ENCODE peak calls at places on chromosome 3, in six cellular contexts. S is A549, P is K562, X is upper lobe of left lung, B is GM12878, Q is HepG2. Z is an unnamed sample. For H3K4me1, the result is how much of the 10 kb centered on the place peaks cover.

GRCh38 chr3:138401834-138402233 is 32.6 kb upstream of the ESYT3 start:
- ATAC-seq in B (no peak), Q (no peak), S (no peak), P (no peak), X (no peak), Z (no peak)

GRCh38 chr3:152405915-152406802 is 137.4 kb downstream of the MBNL1 start:
- ATAC-seq in X (peak), S (peak), P (no peak), Q (no peak), B (peak), Z (peak)

GRCh38 chr3:66322436-66322835 is 101.6 kb downstream of the SLC25A26 start:
- ATAC-seq in Q (no peak), X (no peak), B (no peak), S (no peak), P (no peak), Z (no peak)

GRCh38 chr3:186012137-186012536 is 74.3 kb upstream of the TRA2B start:
- ATAC-seq in Q (peak), X (no peak), B (no peak), P (peak), S (no peak), Z (no peak)

GRCh38 chr3:46565113-46565490 is 1.0 kb downstream of the LRRC2 start:
- ATAC-seq in S (no peak), P (no peak), Q (no peak), X (no peak), B (no peak), Z (no peak)

GRCh38 chr3:179430277-179430870 is 20.9 kb downstream of the GNB4 start:
- ATAC-seq in Q (no peak), X (no peak), S (no peak), B (no peak), P (no peak), Z (no peak)

GRCh38 chr3:143343944-143344343 is 224.4 kb downstream of the CHST2 start:
- ATAC-seq in S (no peak), B (no peak), P (no peak), X (no peak), Q (no peak), Z (no peak)

GRCh38 chr3:184796551-184796950 is 15.4 kb upstream of the VPS8 start:
- ATAC-seq in B (no peak), S (no peak), X (no peak), Q (no peak), P (no peak), Z (no peak)

GRCh38 chr3:18351823-18352744 is 73.1 kb downstream of the SATB1 start:
- ATAC-seq in Q (no peak), X (no peak), P (no peak), S (no peak), B (no peak), Z (no peak)

GRCh38 chr3:42652611-42653302 is 740 bp upstream of the ZBTB47 start:
- ATAC-seq in Q (peak), S (peak), B (peak), P (peak), X (peak), Z (peak)

GRCh38 chr3:39220551-39221530 is 28.4 kb upstream of the XIRP1 start:
- ATAC-seq in S (no peak), B (peak), Q (no peak), X (no peak), P (peak), Z (no peak)

GRCh38 chr3:104685492-104685891 is 681.2 kb upstream of the ALCAM start:
- ATAC-seq in X (no peak), Q (no peak), S (no peak), P (no peak), B (no peak), Z (no peak)

GRCh38 chr3:181362378-181362777 is 349.3 kb upstream of the SOX2 start:
- ATAC-seq in B (no peak), Q (no peak), S (no peak), X (no peak), P (no peak), Z (no peak)

GRCh38 chr3:41653575-41654239 is 308.2 kb downstream of the ULK4 start:
- ATAC-seq in X (no peak), Q (no peak), S (no peak), P (no peak), B (no peak), Z (no peak)

GRCh38 chr3:165640031-165640430 is 197.2 kb downstream of the BCHE start:
- ATAC-seq in B (no peak), P (no peak), S (no peak), Q (no peak), X (no peak), Z (no peak)

GRCh38 chr3:139317660-139318430 is 26.0 kb upstream of the MRPS22 start:
- ATAC-seq in X (no peak), Q (no peak), P (peak), S (peak), B (no peak), Z (no peak)

GRCh38 chr3:82145742-82146141 is 384.3 kb upstream of the GBE1 start:
- ATAC-seq in S (no peak), P (no peak), X (no peak), B (no peak), Q (no peak), Z (no peak)

GRCh38 chr3:106208979-106209378 is 340.2 kb upstream of the CBLB start:
- ATAC-seq in P (no peak), Q (no peak), B (no peak), X (no peak), S (peak), Z (no peak)

GRCh38 chr3:193744822-193745684 is 152.0 kb downstream of the OPA1 start:
- ATAC-seq in Q (peak), S (no peak), X (no peak), P (peak), B (no peak), Z (no peak)

GRCh38 chr3:41131224-41131623 is 68.1 kb upstream of the CTNNB1 start:
- ATAC-seq in Q (no peak), S (no peak), X (no peak), P (no peak), B (no peak), Z (no peak)

GRCh38 chr3:52023860-52024764 is 28.4 kb upstream of the RPL29 start:
- ATAC-seq in B (peak), P (no peak), S (no peak), X (no peak), Q (peak), Z (no peak)

GRCh38 chr3:71066849-71067261 is 516.7 kb downstream of the FOXP1 start:
- ATAC-seq in B (no peak), P (peak), X (no peak), Q (no peak), S (no peak), Z (peak)

GRCh38 chr3:9064853-9065252 is 101.6 kb upstream of the RAD18 start:
- ATAC-seq in S (no peak), Q (no peak), B (no peak), X (no peak), P (no peak), Z (no peak)

GRCh38 chr3:64687781-64688515 is at the start of gene ADAMTS9:
- ATAC-seq in B (no peak), X (peak), Q (peak), P (no peak), S (peak), Z (peak)

GRCh38 chr3:189981668-189982067 is 139.0 kb downstream of the P3H2 start:
- ATAC-seq in S (peak), B (no peak), Q (no peak), P (no peak), X (no peak), Z (peak)

GRCh38 chr3:149449799-149450198 is 24.7 kb upstream of the TM4SF4 start:
- ATAC-seq in B (no peak), Q (peak), P (no peak), S (no peak), X (no peak), Z (no peak)

GRCh38 chr3:64238971-64239667 is 13.9 kb upstream of the PRICKLE2 start:
- ATAC-seq in B (no peak), S (peak), P (no peak), X (peak), Q (peak), Z (peak)

GRCh38 chr3:143081844-143082778 is 37.5 kb upstream of the CHST2 start:
- ATAC-seq in P (no peak), B (peak), S (no peak), X (no peak), Q (no peak), Z (no peak)

GRCh38 chr3:32872487-32873382 is 54.9 kb downstream of the TRIM71 start:
- ATAC-seq in S (no peak), X (peak), P (no peak), B (peak), Q (peak), Z (peak)

GRCh38 chr3:174957581-174958001 is 98.5 kb downstream of the NAALADL2 start:
- ATAC-seq in P (no peak), S (no peak), B (no peak), Q (no peak), X (no peak), Z (no peak)

GRCh38 chr3:81823086-81823485 is 61.6 kb upstream of the GBE1 start:
- ATAC-seq in P (no peak), X (no peak), B (no peak), Q (no peak), S (no peak), Z (no peak)

GRCh38 chr3:158906749-158907148 is 104.9 kb downstream of the MFSD1 start:
- ATAC-seq in B (no peak), Q (no peak), X (no peak), S (no peak), P (no peak), Z (no peak)

GRCh38 chr3:158909870-158910269 is 108.0 kb downstream of the MFSD1 start:
- ATAC-seq in B (no peak), S (no peak), P (no peak), Q (no peak), X (no peak), Z (no peak)

GRCh38 chr3:158912188-158912587 is 110.3 kb downstream of the MFSD1 start:
- ATAC-seq in X (no peak), S (no peak), Q (no peak), P (peak), B (no peak), Z (no peak)

GRCh38 chr3:158911586-158911985 is 109.7 kb downstream of the MFSD1 start:
- ATAC-seq in Q (no peak), S (no peak), X (no peak), B (no peak), P (no peak), Z (no peak)

DNA sequence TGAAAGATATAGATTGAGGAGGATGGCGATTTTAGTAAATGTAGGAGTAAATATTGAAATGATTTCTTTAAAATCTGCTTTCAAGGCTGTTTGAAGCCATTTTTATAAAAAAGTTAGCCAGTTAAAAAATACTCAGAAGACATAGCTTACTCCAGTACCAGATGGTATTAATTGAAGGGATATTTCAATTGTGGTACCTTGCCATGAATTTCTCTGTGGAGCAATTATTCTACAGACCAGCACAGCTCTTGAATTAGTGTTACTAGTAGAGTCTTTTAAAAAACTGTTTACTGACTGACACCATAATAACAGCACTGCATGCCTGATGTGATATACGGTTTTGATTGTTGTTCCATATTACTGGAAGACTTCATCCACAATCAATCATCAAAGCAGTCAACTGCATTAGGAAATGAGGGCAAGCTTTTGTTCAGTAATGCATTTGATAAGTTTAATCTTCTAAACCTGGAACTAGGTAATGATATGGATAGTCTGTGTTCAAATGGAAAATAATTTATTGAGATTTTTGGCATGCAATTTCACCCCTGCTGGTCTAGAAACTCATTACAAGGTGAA is 106.4 kb downstream of the MFSD1 start:
- ATAC-seq in Q (no peak), B (no peak), S (no peak), X (no peak), P (no peak), Z (no peak)
- TF ChIP-seq EP300 in Q (no peak), B (no peak), S (no peak), X (no peak), P (no peak), Z (no peak)

DNA sequence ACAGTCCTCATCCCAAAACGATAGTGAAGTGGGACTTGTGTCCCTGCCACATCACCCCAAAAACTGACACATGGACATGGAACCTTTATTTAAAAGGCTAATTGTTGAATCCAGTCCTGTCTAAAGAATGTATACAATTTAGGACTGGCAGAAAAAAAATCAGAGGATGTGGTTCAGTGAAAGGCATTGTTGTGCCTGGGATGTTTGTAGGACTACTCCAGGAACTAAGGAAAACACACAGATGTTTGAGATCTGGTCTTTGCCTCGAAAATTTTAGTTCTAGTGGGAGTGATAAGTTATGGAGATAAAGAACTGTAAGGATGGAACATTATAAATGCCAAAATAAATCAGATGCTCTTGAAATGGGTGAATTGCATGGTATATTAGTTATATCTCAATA is 27.2 kb downstream of the VGLL4 start:
- ATAC-seq in P (no peak), S (no peak), B (no peak), X (no peak), Q (no peak), Z (no peak)
- H3K4me1 ChIP-seq in P (under half), S (under half), B (under half), X (half or more), Q (half or more), Z (under half)

GRCh38 chr3:10306156-10306555 is 13.4 kb upstream of the GHRL start:
- ATAC-seq in S (no peak), P (no peak), B (no peak), X (no peak), Q (no peak), Z (no peak)
- TF ChIP-seq CTCF in S (no peak), P (no peak), B (no peak), X (no peak), Q (no peak), Z (no peak)

GRCh38 chr3:102078864-102079808 is 229.8 kb downstream of the NFKBIZ start:
- ATAC-seq in P (no peak), X (peak), S (no peak), B (no peak), Q (peak), Z (no peak)

GRCh38 chr3:102079809-102080197 is 230.5 kb downstream of the NFKBIZ start:
- ATAC-seq in P (no peak), S (no peak), X (peak), Q (no peak), B (no peak), Z (no peak)

GRCh38 chr3:102083469-102083868 is 234.2 kb downstream of the NFKBIZ start:
- ATAC-seq in S (no peak), Q (no peak), B (no peak), X (no peak), P (no peak), Z (no peak)

GRCh38 chr3:102083971-102084370 is 234.7 kb downstream of the NFKBIZ start:
- ATAC-seq in P (no peak), S (no peak), X (no peak), Q (no peak), B (no peak), Z (no peak)

GRCh38 chr3:102081587-102082289 is 232.4 kb downstream of the NFKBIZ start:
- ATAC-seq in Q (no peak), S (no peak), P (no peak), X (no peak), B (no peak), Z (no peak)
- TF ChIP-seq EP300 in Q (no peak), S (no peak), P (no peak), X (no peak), B (no peak), Z (no peak)

GRCh38 chr3:12660196-12660595 is 3.7 kb downstream of the RAF1 start:
- ATAC-seq in X (no peak), P (no peak), S (no peak), Q (no peak), B (no peak), Z (no peak)
- H3K4me1 ChIP-seq in X (half or more), P (under half), S (under half), Q (half or more), B (under half), Z (under half)

DNA sequence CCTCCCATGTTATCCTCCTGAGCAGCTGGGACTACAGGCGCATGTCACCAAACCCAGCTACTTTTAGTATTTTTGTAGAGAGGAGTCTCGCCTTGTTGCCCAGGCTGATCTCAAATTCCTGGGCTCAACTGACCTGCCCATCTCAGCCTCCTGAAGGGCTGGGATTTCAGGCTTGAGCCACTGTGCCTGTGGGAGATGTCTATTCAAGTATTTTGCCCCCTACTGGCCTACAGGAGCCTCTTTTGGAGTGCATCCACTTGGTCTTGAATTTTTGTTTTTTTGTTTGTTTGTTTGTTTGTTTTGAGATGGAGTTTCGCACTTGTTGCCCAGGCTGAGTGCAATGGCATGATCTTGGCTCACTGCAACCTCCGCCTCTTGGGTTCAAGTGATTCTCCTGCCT is 3.2 kb upstream of the DHX30 start:
- ATAC-seq in B (no peak), S (no peak), X (no peak), P (no peak), Q (no peak), Z (no peak)
- TF ChIP-seq CTCF in B (peak), S (no peak), X (no peak), P (peak), Q (peak), Z (no peak)

DNA sequence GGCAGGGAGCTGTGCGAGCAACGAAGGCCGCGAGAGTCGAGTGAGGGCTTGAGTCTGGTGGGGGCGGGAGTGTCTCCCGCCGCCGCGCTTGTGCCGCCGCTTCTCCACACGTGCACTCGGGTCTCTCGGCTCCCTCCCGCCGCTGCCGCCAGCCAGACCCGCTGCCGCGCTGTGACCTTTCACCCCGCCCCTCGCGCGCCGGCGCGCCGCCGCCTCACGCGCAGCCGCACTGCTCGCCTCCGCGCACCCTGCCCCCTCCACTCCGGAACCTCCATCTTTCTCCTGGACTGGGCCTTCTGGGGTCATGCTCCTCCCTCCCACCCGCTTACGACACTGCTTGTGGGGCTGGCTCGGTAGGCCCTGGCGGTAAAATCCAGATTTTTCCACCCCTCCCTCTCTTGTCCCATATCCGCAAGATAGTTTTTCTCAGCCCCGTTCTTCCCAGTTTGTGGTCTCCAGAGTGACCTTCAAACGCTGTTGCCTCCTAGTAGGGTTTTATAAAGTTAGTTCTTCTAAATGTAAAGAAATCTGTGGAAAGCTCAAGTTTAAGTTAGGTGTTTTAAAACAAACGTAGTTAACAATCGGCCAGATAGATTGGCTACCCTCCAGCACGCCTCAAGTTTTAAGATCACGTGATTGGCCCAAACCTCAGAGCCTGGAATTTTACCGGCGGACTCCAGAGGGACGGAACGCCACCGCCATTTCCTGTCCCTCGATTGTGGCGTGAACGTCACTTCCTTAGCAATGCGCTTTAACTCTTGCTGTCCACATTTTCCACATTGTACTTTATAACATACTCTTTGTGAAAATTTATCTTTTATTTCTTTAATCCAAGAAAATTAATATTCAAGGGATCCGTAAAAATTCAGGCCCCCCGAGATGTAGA is at the start of gene NAA50:
- ATAC-seq in Q (peak), S (peak), B (peak), X (peak), P (peak), Z (peak)
- TF ChIP-seq EP300 in Q (no peak), S (no peak), B (no peak), X (no peak), P (peak), Z (no peak)

DNA sequence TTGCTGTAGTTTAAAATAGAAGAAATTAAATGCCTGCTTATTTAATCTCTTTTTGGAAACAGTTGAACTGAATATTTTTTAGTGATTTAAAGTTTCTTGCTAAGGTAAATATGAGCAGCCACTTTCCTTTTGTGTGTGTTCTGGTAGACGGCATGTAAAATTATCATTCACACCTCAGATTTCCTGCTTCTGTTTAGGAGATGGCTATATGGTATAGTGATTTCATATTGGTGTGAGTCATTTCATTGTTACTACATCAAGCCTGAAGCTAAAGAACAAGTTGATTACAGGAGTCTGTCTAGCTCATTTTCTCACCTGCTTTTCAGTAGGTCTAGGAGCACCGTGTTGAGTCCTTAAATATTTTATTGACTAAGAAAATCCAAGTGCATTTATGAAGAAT is 2.2 kb downstream of the LRCH3 start:
- ATAC-seq in Q (no peak), B (peak), S (no peak), X (no peak), P (no peak), Z (no peak)
- H3K4me1 ChIP-seq in Q (under half), B (under half), S (under half), X (under half), P (under half), Z (half or more)

GRCh38 chr3:76024640-76025039 is 239.3 kb upstream of the ZNF717 start:
- ATAC-seq in S (no peak), Q (peak), P (no peak), X (no peak), B (peak), Z (no peak)
- TF ChIP-seq CTCF in S (no peak), Q (peak), P (peak), X (no peak), B (peak), Z (peak)

Z was measured in gastroesophageal sphincter.